ENCODE peak calls at places on chromosomes 16 and 17, in eight cellular contexts. Q, N, A, K, D, H, E and U are unnamed samples.

GRCh38 chr17:29140051-29140582 is 40.1 kb downstream of the MYO18A start:
- DNase-seq in D (peak; percentile 56), E (peak; percentile 91), A (peak; percentile 67), H (peak; percentile 89), N (peak; percentile 78), Q (peak; percentile 70), K (peak; percentile 85), U (peak; percentile 91)

GRCh38 chr16:3771513-3771912 is 54.2 kb upstream of the TRAP1 start:
- DNase-seq in E (no peak), D (no peak), K (no peak), H (no peak), A (no peak), N (no peak), Q (no peak), U (no peak)

GRCh38 chr17:69460963-69461922 is 46.7 kb downstream of the MAP2K6 start:
- DNase-seq in K (no peak), N (no peak), D (no peak), Q (no peak), H (peak; percentile 21), E (no peak), A (no peak), U (no peak)

GRCh38 chr16:83802135-83802534 is 5.6 kb upstream of the HSBP1 start:
- DNase-seq in Q (peak; percentile 52), K (no peak), D (peak; percentile 24), A (no peak), E (no peak), N (peak; percentile 84), H (peak; percentile 80), U (no peak)

GRCh38 chr17:72119963-72120877 is 600 bp upstream of the SOX9 start:
- DNase-seq in Q (peak; percentile 39), D (peak; percentile 44), N (peak; percentile 82), K (no peak), A (no peak), E (peak; percentile 76), H (peak; percentile 73), U (peak; percentile 50)

GRCh38 chr17:9645858-9646555 is 690 bp downstream of the USP43 start:
- DNase-seq in A (no peak), E (peak; percentile 77), D (peak; percentile 67), N (peak; percentile 74), Q (peak; percentile 62), H (peak; percentile 79), K (no peak), U (peak; percentile 24)

GRCh38 chr17:18964550-18964949 is 12.6 kb downstream of the SLC5A10 start:
- DNase-seq in E (no peak), K (no peak), N (no peak), A (no peak), Q (no peak), D (no peak), H (no peak), U (no peak)

GRCh38 chr16:55437627-55438026 is 41.4 kb upstream of the MMP2 start:
- DNase-seq in H (no peak), E (no peak), Q (peak; percentile 40), A (no peak), N (no peak), D (no peak), K (no peak), U (no peak)

GRCh38 chr16:29674188-29674587 is 4.8 kb upstream of the QPRT start:
- DNase-seq in Q (no peak), E (no peak), K (peak; percentile 80), D (no peak), N (no peak), A (no peak), H (no peak), U (peak; percentile 39)